ENCODE peak calls at places on chromosomes 1 and 21, in six cellular contexts. One of them, this sample, is unnamed.

GRCh38 chr1:225485991-225486530 is 58.2 kb upstream of the LBR start:
- DNase-seq in heart left ventricle: no peak
- DNase-seq in A549: no peak
- DNase-seq in foreskin fibroblast: no peak
- DNase-seq in tibial nerve: no peak
- DNase-seq in lung: no peak
- DNase-seq in this sample: no peak

GRCh38 chr1:214303538-214303937 is 22.6 kb downstream of the SMYD2 start:
- DNase-seq in heart left ventricle: no peak
- DNase-seq in A549: no peak
- DNase-seq in foreskin fibroblast: no peak
- DNase-seq in tibial nerve: no peak
- DNase-seq in lung: no peak
- DNase-seq in this sample: no peak

GRCh38 chr1:47324682-47325081 is 8.9 kb upstream of the CMPK1 start:
- DNase-seq in heart left ventricle: no peak
- DNase-seq in A549: no peak
- DNase-seq in foreskin fibroblast: no peak
- DNase-seq in tibial nerve: no peak
- DNase-seq in lung: no peak
- DNase-seq in this sample: no peak

GRCh38 chr1:112312315-112312714 is 83.7 kb upstream of the CTTNBP2NL start:
- DNase-seq in heart left ventricle: no peak
- DNase-seq in A549: no peak
- DNase-seq in foreskin fibroblast: no peak
- DNase-seq in tibial nerve: no peak
- DNase-seq in lung: no peak
- DNase-seq in this sample: no peak

GRCh38 chr1:185939142-185939541 is 205.0 kb downstream of the HMCN1 start:
- DNase-seq in heart left ventricle: no peak
- DNase-seq in A549: no peak
- DNase-seq in foreskin fibroblast: no peak
- DNase-seq in tibial nerve: no peak
- DNase-seq in lung: no peak
- DNase-seq in this sample: no peak

GRCh38 chr1:100187912-100188311 is 9.9 kb upstream of the LRRC39 start:
- DNase-seq in heart left ventricle: peak; percentile 76
- DNase-seq in A549: no peak
- DNase-seq in foreskin fibroblast: no peak
- DNase-seq in tibial nerve: peak; percentile 62
- DNase-seq in lung: peak; percentile 63
- DNase-seq in this sample: no peak

GRCh38 chr1:203628997-203629508 is 2.4 kb downstream of the ATP2B4 start:
- DNase-seq in heart left ventricle: no peak
- DNase-seq in A549: no peak
- DNase-seq in foreskin fibroblast: no peak
- DNase-seq in tibial nerve: no peak
- DNase-seq in lung: no peak
- DNase-seq in this sample: no peak

GRCh38 chr1:109977225-109977624 is 7.3 kb upstream of the AHCYL1 start:
- DNase-seq in heart left ventricle: peak; percentile 51
- DNase-seq in A549: no peak
- DNase-seq in foreskin fibroblast: no peak
- DNase-seq in tibial nerve: no peak
- DNase-seq in lung: no peak
- DNase-seq in this sample: no peak

GRCh38 chr21:22575165-22575584 is 1577.0 kb downstream of the NCAM2 start:
- DNase-seq in heart left ventricle: no peak
- DNase-seq in A549: no peak
- DNase-seq in foreskin fibroblast: no peak
- DNase-seq in tibial nerve: no peak
- DNase-seq in lung: no peak
- DNase-seq in this sample: no peak

GRCh38 chr1:167584581-167584980 is 31.0 kb upstream of the CREG1 start:
- DNase-seq in heart left ventricle: no peak
- DNase-seq in A549: no peak
- DNase-seq in foreskin fibroblast: no peak
- DNase-seq in tibial nerve: no peak
- DNase-seq in lung: no peak
- DNase-seq in this sample: no peak

GRCh38 chr1:41020109-41020576 is 1.4 kb downstream of the SLFNL1 start:
- DNase-seq in heart left ventricle: no peak
- DNase-seq in A549: no peak
- DNase-seq in foreskin fibroblast: no peak
- DNase-seq in tibial nerve: no peak
- DNase-seq in lung: peak; percentile 89
- DNase-seq in this sample: no peak

GRCh38 chr21:16865612-16866011 is 647.2 kb upstream of the CXADR start:
- DNase-seq in heart left ventricle: no peak
- DNase-seq in A549: no peak
- DNase-seq in foreskin fibroblast: no peak
- DNase-seq in tibial nerve: no peak
- DNase-seq in lung: no peak
- DNase-seq in this sample: no peak

GRCh38 chr1:160539896-160540858 is 17.1 kb upstream of the SLAMF6 start:
- DNase-seq in heart left ventricle: no peak
- DNase-seq in A549: no peak
- DNase-seq in foreskin fibroblast: no peak
- DNase-seq in tibial nerve: no peak
- DNase-seq in lung: no peak
- DNase-seq in this sample: no peak

GRCh38 chr1:64686828-64687724 is 57.8 kb upstream of the RAVER2 start:
- DNase-seq in heart left ventricle: no peak
- DNase-seq in A549: peak; percentile 46
- DNase-seq in foreskin fibroblast: peak; percentile 46
- DNase-seq in tibial nerve: no peak
- DNase-seq in lung: no peak
- DNase-seq in this sample: peak; percentile 24

GRCh38 chr1:5959087-5959486 is 33.1 kb downstream of the NPHP4 start:
- DNase-seq in heart left ventricle: no peak
- DNase-seq in A549: no peak
- DNase-seq in foreskin fibroblast: no peak
- DNase-seq in tibial nerve: no peak
- DNase-seq in lung: no peak
- DNase-seq in this sample: no peak

GRCh38 chr1:26602378-26602959 is 72.9 kb downstream of the RPS6KA1 start:
- DNase-seq in heart left ventricle: no peak
- DNase-seq in A549: peak; percentile 48
- DNase-seq in foreskin fibroblast: peak; percentile 42
- DNase-seq in tibial nerve: peak; percentile 96
- DNase-seq in lung: no peak
- DNase-seq in this sample: no peak

DNA sequence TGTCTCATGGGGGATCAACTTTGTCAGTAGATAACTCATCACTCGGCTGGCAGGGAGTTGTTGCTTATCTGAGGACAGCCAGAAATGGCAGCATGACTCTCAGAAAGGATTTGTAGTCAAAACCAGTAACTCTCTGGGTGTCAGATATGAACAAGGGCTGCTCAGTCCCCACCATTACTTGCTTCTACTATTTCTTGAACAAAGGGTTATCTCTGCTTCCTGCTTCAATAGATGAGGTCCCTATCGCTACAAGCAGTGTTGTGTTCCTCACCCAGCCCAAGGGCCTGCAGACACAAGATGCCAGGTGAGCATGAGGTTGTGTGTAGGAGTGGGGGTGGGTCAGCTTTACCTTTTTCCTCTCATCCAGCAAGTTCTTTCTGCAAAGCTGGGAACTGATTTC is 116.2 kb downstream of the PTBP2 start:
- DNase-seq in heart left ventricle: no peak
- DNase-seq in A549: no peak
- DNase-seq in foreskin fibroblast: no peak
- DNase-seq in tibial nerve: no peak
- DNase-seq in lung: no peak
- DNase-seq in this sample: no peak
- H3K4me3 ChIP-seq in heart left ventricle: no peak overlapping the region
- H3K4me3 ChIP-seq in A549: no peak overlapping the region
- H3K4me3 ChIP-seq in foreskin fibroblast: no peak overlapping the region
- H3K4me3 ChIP-seq in tibial nerve: no peak overlapping the region
- H3K4me3 ChIP-seq in lung: no peak overlapping the region
- H3K4me3 ChIP-seq in this sample: no peak overlapping the region

GRCh38 chr1:229000187-229000586 is 264.9 kb downstream of the RHOU start:
- DNase-seq in heart left ventricle: no peak
- DNase-seq in A549: no peak
- DNase-seq in foreskin fibroblast: no peak
- DNase-seq in tibial nerve: no peak
- DNase-seq in lung: no peak
- DNase-seq in this sample: no peak
- TF ChIP-seq CTCF in heart left ventricle: no peak
- TF ChIP-seq CTCF in A549: no peak
- TF ChIP-seq CTCF in foreskin fibroblast: no peak
- TF ChIP-seq CTCF in tibial nerve: no peak
- TF ChIP-seq CTCF in lung: no peak
- TF ChIP-seq CTCF in this sample: no peak

GRCh38 chr1:22803833-22804232 is 93.2 kb downstream of the EPHB2 start:
- DNase-seq in heart left ventricle: no peak
- DNase-seq in A549: no peak
- DNase-seq in foreskin fibroblast: no peak
- DNase-seq in tibial nerve: no peak
- DNase-seq in lung: no peak
- DNase-seq in this sample: no peak

GRCh38 chr1:22804333-22804906 is 93.8 kb downstream of the EPHB2 start:
- DNase-seq in heart left ventricle: no peak
- DNase-seq in A549: no peak
- DNase-seq in foreskin fibroblast: no peak
- DNase-seq in tibial nerve: no peak
- DNase-seq in lung: no peak
- DNase-seq in this sample: no peak

GRCh38 chr1:22801753-22802152 is 91.1 kb downstream of the EPHB2 start:
- DNase-seq in heart left ventricle: no peak
- DNase-seq in A549: no peak
- DNase-seq in foreskin fibroblast: no peak
- DNase-seq in tibial nerve: no peak
- DNase-seq in lung: no peak
- DNase-seq in this sample: no peak

GRCh38 chr1:22799971-22800370 is 89.3 kb downstream of the EPHB2 start:
- DNase-seq in heart left ventricle: no peak
- DNase-seq in A549: no peak
- DNase-seq in foreskin fibroblast: no peak
- DNase-seq in tibial nerve: no peak
- DNase-seq in lung: no peak
- DNase-seq in this sample: no peak

DNA sequence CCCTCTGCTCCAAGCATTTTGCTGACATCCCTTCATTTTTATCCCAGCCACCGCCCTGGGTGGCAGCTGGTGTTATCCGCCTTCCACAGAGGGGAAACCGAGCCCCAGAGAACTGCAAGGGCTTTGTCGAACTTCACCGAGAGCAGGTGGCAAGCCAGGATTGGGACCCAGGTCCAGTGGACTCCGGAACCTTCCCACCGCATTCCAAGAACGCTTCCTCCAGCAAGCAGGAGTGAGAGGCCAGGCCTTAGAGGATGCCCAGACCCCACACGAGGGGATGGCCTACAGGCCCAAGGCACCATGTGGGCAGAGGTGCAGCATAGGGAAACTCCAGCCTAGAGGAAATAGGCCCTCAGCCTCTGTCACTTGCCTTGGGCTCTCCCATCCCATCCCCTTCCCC is 90.7 kb downstream of the EPHB2 start:
- DNase-seq in heart left ventricle: no peak
- DNase-seq in A549: no peak
- DNase-seq in foreskin fibroblast: no peak
- DNase-seq in tibial nerve: no peak
- DNase-seq in lung: no peak
- DNase-seq in this sample: no peak
- H3K4me3 ChIP-seq in heart left ventricle: no peak overlapping the region
- H3K4me3 ChIP-seq in A549: no peak overlapping the region
- H3K4me3 ChIP-seq in foreskin fibroblast: no peak overlapping the region
- H3K4me3 ChIP-seq in tibial nerve: no peak overlapping the region
- H3K4me3 ChIP-seq in lung: no peak overlapping the region
- H3K4me3 ChIP-seq in this sample: no peak overlapping the region

GRCh38 chr21:43269461-43269860 is 100.7 kb downstream of the CRYAA start:
- DNase-seq in heart left ventricle: peak; percentile 8
- DNase-seq in A549: no peak
- DNase-seq in foreskin fibroblast: no peak
- DNase-seq in tibial nerve: no peak
- DNase-seq in lung: no peak
- DNase-seq in this sample: no peak
- TF ChIP-seq CTCF in heart left ventricle: peak; percentile 26
- TF ChIP-seq CTCF in A549: no peak
- TF ChIP-seq CTCF in foreskin fibroblast: peak; percentile 15
- TF ChIP-seq CTCF in tibial nerve: no peak
- TF ChIP-seq CTCF in lung: no peak
- TF ChIP-seq CTCF in this sample: peak; percentile 32

GRCh38 chr1:221117133-221117532 is 237.9 kb downstream of the HLX start:
- DNase-seq in heart left ventricle: no peak
- DNase-seq in A549: no peak
- DNase-seq in foreskin fibroblast: no peak
- DNase-seq in tibial nerve: no peak
- DNase-seq in lung: no peak
- DNase-seq in this sample: no peak

GRCh38 chr1:221122501-221122900 is 243.3 kb downstream of the HLX start:
- DNase-seq in heart left ventricle: no peak
- DNase-seq in A549: no peak
- DNase-seq in foreskin fibroblast: no peak
- DNase-seq in tibial nerve: no peak
- DNase-seq in lung: no peak
- DNase-seq in this sample: no peak

GRCh38 chr1:221117548-221117951 is 238.3 kb downstream of the HLX start:
- DNase-seq in heart left ventricle: peak; percentile 63
- DNase-seq in A549: peak; percentile 31
- DNase-seq in foreskin fibroblast: peak; percentile 92
- DNase-seq in tibial nerve: peak; percentile 10
- DNase-seq in lung: no peak
- DNase-seq in this sample: peak; percentile 69

GRCh38 chr1:221118176-221118937 is 239.1 kb downstream of the HLX start:
- DNase-seq in heart left ventricle: peak; percentile 35
- DNase-seq in A549: no peak
- DNase-seq in foreskin fibroblast: no peak
- DNase-seq in tibial nerve: no peak
- DNase-seq in lung: no peak
- DNase-seq in this sample: no peak

GRCh38 chr1:221118938-221119320 is 239.7 kb downstream of the HLX start:
- DNase-seq in heart left ventricle: no peak
- DNase-seq in A549: no peak
- DNase-seq in foreskin fibroblast: no peak
- DNase-seq in tibial nerve: no peak
- DNase-seq in lung: no peak
- DNase-seq in this sample: no peak
- H3K4me3 ChIP-seq in heart left ventricle: no peak overlapping the region
- H3K4me3 ChIP-seq in A549: no peak overlapping the region
- H3K4me3 ChIP-seq in foreskin fibroblast: no peak overlapping the region
- H3K4me3 ChIP-seq in tibial nerve: no peak overlapping the region
- H3K4me3 ChIP-seq in lung: no peak overlapping the region
- H3K4me3 ChIP-seq in this sample: no peak overlapping the region